ENCODE peak calls at places on chromosomes 4 and X, in six cellular contexts. I is HL-60, Z is osteoblast, Y is lower lobe of right lung, H is colonic mucosa, P is tibial nerve. R is an unnamed sample.

GRCh38 chr4:65007841-65008439 is 598.7 kb upstream of the TECRL start:
- DNase-seq in I (peak; percentile 2), Z (peak; percentile 21), Y (no peak), H (no peak), P (no peak), R (no peak)

GRCh38 chrX:7027071-7027470 is 120.4 kb upstream of the STS start:
- DNase-seq in I (no peak), Z (no peak), Y (no peak), H (peak; percentile 24), P (no peak), R (peak; percentile 79)

GRCh38 chrX:124986284-124986683 is 333.4 kb upstream of the TEX13C start:
- DNase-seq in I (no peak), Z (no peak), Y (no peak), H (no peak), P (no peak), R (no peak)

GRCh38 chr4:186765138-186765537 is 41.5 kb upstream of the FAT1 start:
- DNase-seq in I (no peak), Z (peak; percentile 78), Y (no peak), H (peak; percentile 82), P (peak; percentile 24), R (no peak)

GRCh38 chr4:144954224-144954623 is 143.8 kb downstream of the ANAPC10 start:
- DNase-seq in I (no peak), Z (no peak), Y (no peak), H (no peak), P (no peak), R (no peak)

GRCh38 chrX:39518451-39519212 is 579.1 kb downstream of the BCOR start:
- DNase-seq in I (no peak), Z (no peak), Y (no peak), H (no peak), P (no peak), R (peak; percentile 28)

GRCh38 chr4:80413096-80413495 is 77.6 kb downstream of the CFAP299 start:
- DNase-seq in I (no peak), Z (no peak), Y (no peak), H (no peak), P (no peak), R (no peak)

GRCh38 chr4:16122784-16123183 is 39.0 kb upstream of the PROM1 start:
- DNase-seq in I (peak; percentile 68), Z (no peak), Y (no peak), H (no peak), P (no peak), R (no peak)

GRCh38 chr4:128716325-128716724 is 93.2 kb upstream of the JADE1 start:
- DNase-seq in I (no peak), Z (no peak), Y (no peak), H (no peak), P (peak; percentile 25), R (no peak)

GRCh38 chr4:125225806-125226205 is 88.9 kb upstream of the FAT4 start:
- DNase-seq in I (no peak), Z (no peak), Y (no peak), H (no peak), P (no peak), R (no peak)

GRCh38 chrX:139933904-139934303 is 1.1 kb upstream of the ATP11C start:
- DNase-seq in I (no peak), Z (peak; percentile 66), Y (no peak), H (peak; percentile 53), P (no peak), R (peak; percentile 31)

GRCh38 chr4:59102311-59102710 is 1992.1 kb upstream of the IGFBP7 start:
- DNase-seq in I (no peak), Z (no peak), Y (no peak), H (no peak), P (no peak), R (no peak)

GRCh38 chr4:159867673-159868072 is 764.8 kb downstream of the RAPGEF2 start:
- DNase-seq in I (no peak), Z (peak; percentile 3), Y (no peak), H (no peak), P (no peak), R (no peak)

DNA sequence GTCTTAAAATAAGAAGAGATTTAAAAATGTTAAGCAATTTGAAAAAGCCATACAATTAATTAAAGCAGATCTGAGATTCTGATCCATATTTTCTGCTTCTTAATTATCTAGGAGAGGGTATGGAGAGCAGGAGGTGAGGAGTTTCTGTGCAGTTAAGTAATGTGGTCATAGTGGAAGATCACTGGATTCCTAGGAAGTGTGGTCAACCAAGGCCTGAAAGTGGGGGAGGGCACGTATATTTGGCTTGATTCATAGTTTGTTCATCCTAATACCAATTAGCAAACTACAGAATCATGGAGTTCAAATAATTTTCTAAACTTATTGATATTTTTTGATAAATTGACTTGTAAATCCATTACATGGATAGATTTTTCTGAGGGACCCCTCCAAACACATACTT is 768.3 kb downstream of the RAPGEF2 start:
- DNase-seq in I (no peak), Z (peak; percentile 25), Y (no peak), H (no peak), P (no peak), R (no peak)
- H3K27ac ChIP-seq in I (no peak overlapping the region), Z (no peak overlapping the region), Y (no peak overlapping the region), H (no peak overlapping the region), P (no peak overlapping the region), R (no peak overlapping the region)

GRCh38 chr4:27149541-27150212 is 289.0 kb downstream of the STIM2 start:
- DNase-seq in I (no peak), Z (peak; percentile 3), Y (no peak), H (no peak), P (no peak), R (no peak)
- H3K27ac ChIP-seq in I (no peak overlapping the region), Z (no peak overlapping the region), Y (no peak overlapping the region), H (no peak overlapping the region), P (no peak overlapping the region), R (no peak overlapping the region)

GRCh38 chr4:67702166-67702565 is 1.2 kb upstream of the UBA6 start:
- DNase-seq in I (no peak), Z (no peak), Y (no peak), H (no peak), P (no peak), R (no peak)
- H3K27ac ChIP-seq in I (peak overlapping the region; percentile 91), Z (peak overlapping the region; percentile 66), Y (no peak overlapping the region), H (no peak overlapping the region), P (no peak overlapping the region), R (no peak overlapping the region)

GRCh38 chrX:120549483-120550452 is 11.0 kb downstream of the CUL4B start:
- DNase-seq in I (no peak), Z (peak; percentile 73), Y (no peak), H (no peak), P (no peak), R (no peak)
- H3K27ac ChIP-seq in I (no peak overlapping the region), Z (peak overlapping the region; percentile 96), Y (no peak overlapping the region), H (no peak overlapping the region), P (no peak overlapping the region), R (no peak overlapping the region)

DNA sequence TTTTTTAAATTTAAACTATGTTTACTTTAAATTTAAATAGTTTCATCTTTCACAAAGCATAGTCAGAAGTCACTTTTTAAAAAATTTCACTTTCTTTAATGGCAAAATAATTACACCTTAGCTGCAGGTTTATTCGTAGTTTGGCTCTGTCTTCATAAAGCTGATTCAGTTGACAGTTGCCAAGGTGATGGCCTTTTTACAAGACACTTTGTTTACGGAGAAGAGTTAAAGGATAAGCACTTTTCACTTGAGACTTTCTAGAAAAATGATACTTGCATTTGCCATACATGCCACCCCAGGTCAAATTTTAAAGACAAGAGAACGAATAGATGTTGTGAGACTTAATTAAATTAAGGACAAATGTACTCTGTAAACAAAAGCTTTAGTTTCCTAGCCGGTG is 82.3 kb upstream of the KLF3 start:
- DNase-seq in I (no peak), Z (no peak), Y (no peak), H (no peak), P (no peak), R (no peak)
- H3K27ac ChIP-seq in I (no peak overlapping the region), Z (no peak overlapping the region), Y (no peak overlapping the region), H (no peak overlapping the region), P (no peak overlapping the region), R (no peak overlapping the region)

GRCh38 chrX:80335062-80335830 is 85.0 kb upstream of the TENT5D start:
- DNase-seq in I (peak; percentile 40), Z (no peak), Y (peak; percentile 49), H (peak; percentile 61), P (peak; percentile 38), R (peak; percentile 65)
- H3K27ac ChIP-seq in I (no peak overlapping the region), Z (no peak overlapping the region), Y (no peak overlapping the region), H (no peak overlapping the region), P (peak overlapping the region; percentile 61), R (no peak overlapping the region)

GRCh38 chr4:53098681-53099121 is 236.6 kb downstream of the RASL11B start:
- DNase-seq in I (no peak), Z (peak; percentile 44), Y (no peak), H (no peak), P (no peak), R (no peak)
- H3K27ac ChIP-seq in I (no peak overlapping the region), Z (peak overlapping the region; percentile 96), Y (no peak overlapping the region), H (no peak overlapping the region), P (no peak overlapping the region), R (no peak overlapping the region)

GRCh38 chrX:42276982-42277690 is 353.8 kb upstream of the CASK start:
- DNase-seq in I (no peak), Z (no peak), Y (no peak), H (no peak), P (no peak), R (no peak)
- H3K27ac ChIP-seq in I (no peak overlapping the region), Z (no peak overlapping the region), Y (no peak overlapping the region), H (no peak overlapping the region), P (no peak overlapping the region), R (no peak overlapping the region)